ENCODE peak calls at places on chromosome 17, in six cellular contexts. L, Q, M, X, Z and F are unnamed samples.

GRCh38 chr17:45013021-45013997 is 38.1 kb downstream of the DCAKD start:
- DNase-seq in Q (no peak), X (no peak), L (no peak), M (no peak), Z (no peak), F (no peak)

GRCh38 chr17:71986886-71987285 is 133.9 kb upstream of the SOX9 start:
- DNase-seq in Q (no peak), X (no peak), M (no peak), L (no peak), Z (no peak), F (no peak)

GRCh38 chr17:43595466-43595865 is 49.3 kb upstream of the ETV4 start:
- DNase-seq in X (no peak), Q (no peak), M (no peak), L (no peak), Z (no peak), F (no peak)

GRCh38 chr17:28405632-28406477 is at the start of gene SLC46A1:
- DNase-seq in Z (no peak), X (peak), L (peak), M (peak), Q (peak), F (no peak)

GRCh38 chr17:56838687-56839086 is 4.7 kb downstream of the DGKE start:
- DNase-seq in M (no peak), Z (no peak), X (no peak), Q (no peak), L (no peak), F (no peak)

GRCh38 chr17:17886253-17886652 is 49.5 kb upstream of the SREBF1 start:
- DNase-seq in X (no peak), L (no peak), Z (no peak), Q (no peak), M (no peak), F (no peak)

GRCh38 chr17:7561589-7562207 is at the start of gene SENP3:
- DNase-seq in M (peak), Q (peak), Z (peak), X (peak), L (peak), F (peak)

GRCh38 chr17:50323060-50323459 is 22.9 kb upstream of the XYLT2 start:
- DNase-seq in Z (no peak), L (no peak), X (no peak), M (peak), Q (no peak), F (no peak)

GRCh38 chr17:14886200-14886739 is 378.9 kb downstream of the PMP22 start:
- DNase-seq in Q (no peak), M (peak), L (no peak), X (no peak), Z (no peak), F (no peak)